ENCODE peak calls at places on chromosomes 5 and 9, in seven cellular contexts. One of them, this sample, is unnamed.

GRCh38 chr9:127393680-127394079 is 3.3 kb upstream of the SLC2A8 start:
- DNase-seq in fibroblast of the aortic adventitia: peak
- DNase-seq in tibial nerve: no peak
- DNase-seq in GM13977: no peak
- DNase-seq in bronchial epithelial cell: no peak
- DNase-seq in IMR-90: peak
- DNase-seq in AG04449: no peak
- DNase-seq in this sample: peak

GRCh38 chr5:138212828-138213160 is 329 bp downstream of the CDC23 start:
- DNase-seq in fibroblast of the aortic adventitia: no peak
- DNase-seq in tibial nerve: no peak
- DNase-seq in GM13977: peak
- DNase-seq in bronchial epithelial cell: no peak
- DNase-seq in IMR-90: peak
- DNase-seq in AG04449: no peak
- DNase-seq in this sample: peak

GRCh38 chr9:115117999-115118470 is at the start of gene TNC:
- DNase-seq in fibroblast of the aortic adventitia: peak
- DNase-seq in tibial nerve: peak
- DNase-seq in GM13977: no peak
- DNase-seq in bronchial epithelial cell: peak
- DNase-seq in IMR-90: peak
- DNase-seq in AG04449: no peak
- DNase-seq in this sample: peak

GRCh38 chr5:144703776-144704175 is 533.1 kb downstream of the KCTD16 start:
- DNase-seq in fibroblast of the aortic adventitia: no peak
- DNase-seq in tibial nerve: no peak
- DNase-seq in GM13977: no peak
- DNase-seq in bronchial epithelial cell: no peak
- DNase-seq in IMR-90: no peak
- DNase-seq in AG04449: no peak
- DNase-seq in this sample: no peak

GRCh38 chr5:171580506-171581265 is 161.2 kb downstream of the FGF18 start:
- DNase-seq in fibroblast of the aortic adventitia: peak
- DNase-seq in tibial nerve: no peak
- DNase-seq in GM13977: no peak
- DNase-seq in bronchial epithelial cell: peak
- DNase-seq in IMR-90: peak
- DNase-seq in AG04449: no peak
- DNase-seq in this sample: peak

GRCh38 chr5:179345429-179346321 is at the start of gene ADAMTS2:
- DNase-seq in fibroblast of the aortic adventitia: peak
- DNase-seq in tibial nerve: peak
- DNase-seq in GM13977: no peak
- DNase-seq in bronchial epithelial cell: no peak
- DNase-seq in IMR-90: peak
- DNase-seq in AG04449: no peak
- DNase-seq in this sample: peak

GRCh38 chr5:32098291-32098690 is 75.8 kb downstream of the GOLPH3 start:
- DNase-seq in fibroblast of the aortic adventitia: no peak
- DNase-seq in tibial nerve: no peak
- DNase-seq in GM13977: no peak
- DNase-seq in bronchial epithelial cell: no peak
- DNase-seq in IMR-90: no peak
- DNase-seq in AG04449: no peak
- DNase-seq in this sample: no peak

GRCh38 chr9:100690438-100690837 is 112.6 kb downstream of the CAVIN4 start:
- DNase-seq in fibroblast of the aortic adventitia: no peak
- DNase-seq in tibial nerve: no peak
- DNase-seq in GM13977: no peak
- DNase-seq in bronchial epithelial cell: no peak
- DNase-seq in IMR-90: no peak
- DNase-seq in AG04449: no peak
- DNase-seq in this sample: no peak

GRCh38 chr9:96344458-96345180 is 38.9 kb downstream of the SLC35D2 start:
- DNase-seq in fibroblast of the aortic adventitia: peak
- DNase-seq in tibial nerve: peak
- DNase-seq in GM13977: no peak
- DNase-seq in bronchial epithelial cell: peak
- DNase-seq in IMR-90: peak
- DNase-seq in AG04449: peak
- DNase-seq in this sample: peak

GRCh38 chr9:74125916-74126315 is 371.2 kb upstream of the RORB start:
- DNase-seq in fibroblast of the aortic adventitia: no peak
- DNase-seq in tibial nerve: no peak
- DNase-seq in GM13977: no peak
- DNase-seq in bronchial epithelial cell: peak
- DNase-seq in IMR-90: no peak
- DNase-seq in AG04449: no peak
- DNase-seq in this sample: peak

GRCh38 chr9:134747951-134748489 is 106.4 kb downstream of the COL5A1 start:
- DNase-seq in fibroblast of the aortic adventitia: no peak
- DNase-seq in tibial nerve: no peak
- DNase-seq in GM13977: no peak
- DNase-seq in bronchial epithelial cell: no peak
- DNase-seq in IMR-90: no peak
- DNase-seq in AG04449: no peak
- DNase-seq in this sample: no peak

GRCh38 chr9:116924462-116925110 is 237.5 kb downstream of the TRIM32 start:
- DNase-seq in fibroblast of the aortic adventitia: no peak
- DNase-seq in tibial nerve: no peak
- DNase-seq in GM13977: no peak
- DNase-seq in bronchial epithelial cell: no peak
- DNase-seq in IMR-90: no peak
- DNase-seq in AG04449: no peak
- DNase-seq in this sample: no peak

GRCh38 chr5:71600783-71601182 is 13.6 kb downstream of the MCCC2 start:
- DNase-seq in fibroblast of the aortic adventitia: peak
- DNase-seq in tibial nerve: no peak
- DNase-seq in GM13977: no peak
- DNase-seq in bronchial epithelial cell: no peak
- DNase-seq in IMR-90: no peak
- DNase-seq in AG04449: no peak
- DNase-seq in this sample: no peak

GRCh38 chr5:71597001-71597400 is 9.9 kb downstream of the MCCC2 start:
- DNase-seq in fibroblast of the aortic adventitia: no peak
- DNase-seq in tibial nerve: no peak
- DNase-seq in GM13977: no peak
- DNase-seq in bronchial epithelial cell: no peak
- DNase-seq in IMR-90: no peak
- DNase-seq in AG04449: no peak
- DNase-seq in this sample: no peak

GRCh38 chr5:71596169-71596568 is 9.0 kb downstream of the MCCC2 start:
- DNase-seq in fibroblast of the aortic adventitia: no peak
- DNase-seq in tibial nerve: no peak
- DNase-seq in GM13977: no peak
- DNase-seq in bronchial epithelial cell: no peak
- DNase-seq in IMR-90: peak
- DNase-seq in AG04449: no peak
- DNase-seq in this sample: no peak

DNA sequence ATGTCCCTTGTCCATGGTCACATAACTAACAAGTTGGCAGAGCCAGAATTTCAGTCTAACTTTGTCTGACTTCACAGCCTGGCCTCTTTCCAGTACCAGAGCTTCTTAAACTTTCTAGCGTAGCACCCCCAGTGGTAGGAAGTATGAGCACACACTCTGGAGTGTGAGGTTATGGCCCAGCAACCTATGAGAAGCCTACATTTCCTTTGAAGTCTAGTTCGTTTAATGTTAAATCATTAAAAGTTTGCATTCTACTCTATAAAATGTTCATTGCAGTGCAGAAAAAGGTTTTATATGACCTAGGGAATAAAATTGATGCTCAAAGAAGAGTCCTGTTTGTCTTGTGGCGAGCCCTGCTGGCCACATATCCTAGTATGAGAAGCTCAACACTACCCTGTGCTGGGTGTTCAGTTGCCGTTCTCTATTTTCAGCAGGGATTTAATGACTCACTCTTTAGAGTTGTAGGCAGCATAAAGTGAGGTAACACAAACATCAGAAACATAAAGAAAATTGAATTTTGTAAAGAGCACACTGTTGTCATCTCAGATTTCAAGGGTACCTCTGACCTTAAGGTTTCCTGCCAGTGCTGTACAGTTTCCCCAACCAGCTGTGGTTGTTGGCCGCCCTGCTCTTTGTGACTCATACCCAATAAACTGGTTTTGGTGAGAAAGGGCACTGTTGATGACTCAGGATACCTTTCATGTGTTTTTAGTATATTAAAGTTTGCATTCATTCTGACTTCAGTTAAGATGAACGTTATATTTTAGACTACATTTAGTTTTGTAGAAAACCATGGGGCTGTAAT is 14.3 kb downstream of the MCCC2 start:
- DNase-seq in fibroblast of the aortic adventitia: peak
- DNase-seq in tibial nerve: no peak
- DNase-seq in GM13977: peak
- DNase-seq in bronchial epithelial cell: peak
- DNase-seq in IMR-90: peak
- DNase-seq in AG04449: peak
- DNase-seq in this sample: peak
- TF ChIP-seq CTCF in fibroblast of the aortic adventitia: peak
- TF ChIP-seq CTCF in tibial nerve: peak
- TF ChIP-seq CTCF in GM13977: peak
- TF ChIP-seq CTCF in bronchial epithelial cell: peak
- TF ChIP-seq CTCF in IMR-90: peak
- TF ChIP-seq CTCF in AG04449: peak
- TF ChIP-seq CTCF in this sample: peak

GRCh38 chr5:132103969-132104391 is 30.4 kb downstream of the CSF2 start:
- DNase-seq in fibroblast of the aortic adventitia: no peak
- DNase-seq in tibial nerve: no peak
- DNase-seq in GM13977: no peak
- DNase-seq in bronchial epithelial cell: no peak
- DNase-seq in IMR-90: no peak
- DNase-seq in AG04449: no peak
- DNase-seq in this sample: no peak
- TF ChIP-seq CTCF in fibroblast of the aortic adventitia: no peak
- TF ChIP-seq CTCF in tibial nerve: no peak
- TF ChIP-seq CTCF in GM13977: no peak
- TF ChIP-seq CTCF in bronchial epithelial cell: no peak
- TF ChIP-seq CTCF in IMR-90: no peak
- TF ChIP-seq CTCF in AG04449: no peak
- TF ChIP-seq CTCF in this sample: no peak

DNA sequence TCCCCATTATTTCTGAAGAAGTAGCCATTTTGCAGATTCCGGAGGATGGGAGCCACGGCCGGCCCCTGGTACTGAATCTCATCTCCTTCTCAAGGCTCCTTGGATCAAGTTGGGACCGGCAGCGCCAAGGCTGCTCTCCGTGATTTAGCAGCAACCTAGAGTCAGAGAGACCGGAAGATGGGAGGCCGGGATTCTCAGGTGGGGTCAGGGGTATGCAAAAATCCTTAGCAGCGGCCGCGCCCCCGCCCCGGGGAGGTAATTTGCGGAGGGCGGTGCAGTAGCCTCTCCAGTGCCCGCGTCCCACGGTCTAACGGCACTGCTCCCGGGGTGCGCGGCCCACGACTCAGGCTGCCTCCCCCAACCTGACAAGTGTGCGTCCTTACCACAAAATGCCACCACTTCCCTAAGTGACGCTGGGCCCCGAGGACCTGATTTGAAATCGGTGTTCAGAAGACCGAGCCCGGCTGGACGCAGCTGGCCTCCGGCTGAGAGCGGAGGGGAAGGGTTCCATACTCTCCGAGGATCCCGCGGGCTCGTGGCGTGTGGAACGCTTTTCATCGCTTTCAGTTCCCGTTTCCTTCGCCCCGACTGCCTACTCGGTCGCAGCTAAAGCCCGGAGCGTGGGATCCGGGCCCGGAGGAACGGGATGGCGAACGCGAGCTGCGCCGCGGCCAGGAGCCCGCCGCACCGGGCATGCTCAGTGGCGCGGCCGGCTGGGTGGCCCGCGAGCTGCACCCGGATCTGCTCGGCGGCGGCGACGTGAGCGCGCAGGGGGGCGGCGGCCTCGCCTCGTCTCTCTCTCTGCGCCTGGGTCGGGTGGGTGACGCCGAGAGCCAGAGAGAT is at the start of gene SCAMP1:
- DNase-seq in fibroblast of the aortic adventitia: peak
- DNase-seq in tibial nerve: peak
- DNase-seq in GM13977: peak
- DNase-seq in bronchial epithelial cell: peak
- DNase-seq in IMR-90: peak
- DNase-seq in AG04449: no peak
- DNase-seq in this sample: peak
- TF ChIP-seq CTCF in fibroblast of the aortic adventitia: peak
- TF ChIP-seq CTCF in tibial nerve: peak
- TF ChIP-seq CTCF in GM13977: peak
- TF ChIP-seq CTCF in bronchial epithelial cell: peak
- TF ChIP-seq CTCF in IMR-90: peak
- TF ChIP-seq CTCF in AG04449: peak
- TF ChIP-seq CTCF in this sample: peak

DNA sequence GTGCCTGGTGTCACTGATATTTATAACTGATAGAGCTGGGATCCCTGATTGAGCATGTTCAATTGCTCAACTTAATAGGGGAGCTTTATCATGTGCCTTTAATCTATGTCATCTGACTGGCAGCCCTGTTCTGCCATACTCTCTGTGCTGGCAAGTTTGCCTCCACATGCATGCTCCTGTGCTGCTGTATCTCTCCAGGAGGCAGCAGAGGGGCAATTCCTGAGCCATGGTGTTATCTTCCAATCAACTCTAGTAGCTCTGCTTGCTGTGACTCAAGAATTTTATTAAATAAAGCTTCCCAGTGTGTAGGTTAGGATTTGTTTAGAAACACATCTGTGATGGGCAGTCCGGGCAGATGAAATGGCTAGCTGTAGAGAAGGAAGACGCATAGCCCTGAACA is 642.0 kb downstream of the KIF4B start:
- DNase-seq in fibroblast of the aortic adventitia: no peak
- DNase-seq in tibial nerve: no peak
- DNase-seq in GM13977: no peak
- DNase-seq in bronchial epithelial cell: no peak
- DNase-seq in IMR-90: no peak
- DNase-seq in AG04449: no peak
- DNase-seq in this sample: no peak
- TF ChIP-seq CTCF in fibroblast of the aortic adventitia: no peak
- TF ChIP-seq CTCF in tibial nerve: no peak
- TF ChIP-seq CTCF in GM13977: no peak
- TF ChIP-seq CTCF in bronchial epithelial cell: no peak
- TF ChIP-seq CTCF in IMR-90: no peak
- TF ChIP-seq CTCF in AG04449: no peak
- TF ChIP-seq CTCF in this sample: no peak